ENCODE peak calls at places on chromosomes 5 and 9, in six cellular contexts. U is effector memory CD4-positive, alpha-beta T cell; O is left ventricle myocardium inferior; I is adrenal gland; Z is heart right ventricle; K is endothelial cell of umbilical vein. M is an unnamed sample.

GRCh38 chr5:73412597-73412988 is 36.0 kb downstream of the FOXD1 start:
- DNase-seq in U (no peak), O (no peak), I (no peak), Z (no peak), K (no peak), M (no peak)

GRCh38 chr5:78803386-78803785 is 154.8 kb upstream of the LHFPL2 start:
- DNase-seq in U (no peak), O (peak; percentile 80), I (peak; percentile 22), Z (peak; percentile 75), K (no peak), M (no peak)

GRCh38 chr9:78707481-78707977 is 410.6 kb downstream of the PSAT1 start:
- DNase-seq in U (no peak), O (no peak), I (no peak), Z (no peak), K (no peak), M (no peak)

GRCh38 chr9:2758162-2758950 is 41.0 kb downstream of the KCNV2 start:
- DNase-seq in U (no peak), O (no peak), I (no peak), Z (no peak), K (no peak), M (no peak)

GRCh38 chr9:15104826-15105420 is 194.7 kb upstream of the FREM1 start:
- DNase-seq in U (no peak), O (no peak), I (peak; percentile 22), Z (no peak), K (peak; percentile 51), M (peak; percentile 49)

GRCh38 chr5:169268019-169268418 is 32.9 kb downstream of the SLIT3 start:
- DNase-seq in U (no peak), O (no peak), I (no peak), Z (no peak), K (no peak), M (no peak)

GRCh38 chr5:95414441-95414840 is 23.3 kb downstream of the FAM81B start:
- DNase-seq in U (no peak), O (no peak), I (no peak), Z (no peak), K (no peak), M (no peak)

GRCh38 chr5:80187274-80187673 is 68.6 kb downstream of the SERINC5 start:
- DNase-seq in U (no peak), O (no peak), I (no peak), Z (no peak), K (peak; percentile 19), M (no peak)

GRCh38 chr9:114016629-114017423 is 61.3 kb downstream of the AMBP start:
- DNase-seq in U (no peak), O (no peak), I (no peak), Z (no peak), K (no peak), M (no peak)

GRCh38 chr9:13443380-13444271 is 164.1 kb upstream of the MPDZ start:
- DNase-seq in U (no peak), O (peak; percentile 15), I (no peak), Z (no peak), K (no peak), M (no peak)

GRCh38 chr9:123679330-123679987 is 250.5 kb downstream of the DENND1A start:
- DNase-seq in U (no peak), O (no peak), I (no peak), Z (no peak), K (no peak), M (peak; percentile 71)

GRCh38 chr5:123755587-123756324 is 243.8 kb downstream of the CSNK1G3 start:
- DNase-seq in U (no peak), O (no peak), I (no peak), Z (no peak), K (no peak), M (no peak)

GRCh38 chr9:131755541-131756198 is 15.8 kb upstream of the RAPGEF1 start:
- DNase-seq in U (peak; percentile 55), O (peak; percentile 78), I (peak; percentile 90), Z (peak; percentile 79), K (peak; percentile 83), M (peak; percentile 88)

GRCh38 chr5:100889165-100889564 is 13.9 kb downstream of the ST8SIA4 start:
- DNase-seq in U (no peak), O (no peak), I (no peak), Z (no peak), K (no peak), M (peak; percentile 86)

GRCh38 chr9:108919517-108919916 is 14.4 kb downstream of the ELP1 start:
- DNase-seq in U (no peak), O (no peak), I (no peak), Z (no peak), K (no peak), M (no peak)

GRCh38 chr9:105223544-105224140 is 20.8 kb upstream of the SLC44A1 start:
- DNase-seq in U (no peak), O (no peak), I (no peak), Z (no peak), K (no peak), M (no peak)

GRCh38 chr5:129018836-129019235 is 53.5 kb downstream of the SLC27A6 start:
- DNase-seq in U (no peak), O (no peak), I (no peak), Z (no peak), K (no peak), M (no peak)

GRCh38 chr9:34675048-34675714 is 12.7 kb upstream of the CCL27 start:
- DNase-seq in U (peak; percentile 13), O (peak; percentile 41), I (peak; percentile 48), Z (peak; percentile 57), K (peak; percentile 72), M (peak; percentile 32)

GRCh38 chr9:27491164-27491563 is 32.9 kb upstream of the IFNK start:
- DNase-seq in U (no peak), O (no peak), I (no peak), Z (no peak), K (no peak), M (no peak)

GRCh38 chr5:72377920-72378635 is 57.9 kb downstream of the PTCD2 start:
- DNase-seq in U (no peak), O (peak; percentile 42), I (peak; percentile 83), Z (no peak), K (no peak), M (no peak)

GRCh38 chr9:70298245-70298771 is 39.5 kb downstream of the SMC5 start:
- DNase-seq in U (no peak), O (no peak), I (no peak), Z (no peak), K (no peak), M (no peak)
- H3K36me3 ChIP-seq in U (peaks cover 39% of the 10 kb centered on the region), O (peaks cover 54% of the 10 kb centered on the region), I (peaks cover 17% of the 10 kb centered on the region), Z (peaks cover 32% of the 10 kb centered on the region), K (peaks cover 10% of the 10 kb centered on the region), M (peaks cover 45% of the 10 kb centered on the region)

DNA sequence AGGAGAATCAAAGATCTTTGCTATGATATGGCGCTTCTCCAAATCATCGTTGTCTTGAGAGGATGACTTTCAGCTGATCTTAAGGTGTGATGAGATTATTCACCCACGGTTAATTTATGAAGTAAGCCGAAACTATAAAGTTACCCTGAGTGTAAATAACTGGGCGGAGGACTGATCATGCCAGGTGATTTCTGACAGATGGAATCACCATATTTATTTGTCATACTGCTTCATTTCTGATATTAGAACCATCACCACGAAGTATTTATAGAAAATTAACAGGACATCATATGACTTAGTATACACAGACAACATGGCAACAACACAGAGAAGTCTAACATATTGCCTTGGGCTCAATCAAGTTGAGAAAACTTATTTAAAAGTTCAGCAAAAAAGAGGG is 601.9 kb downstream of the RAB3C start:
- DNase-seq in U (no peak), O (no peak), I (no peak), Z (no peak), K (no peak), M (no peak)
- H3K9me3 ChIP-seq in U (no peaks in the 10 kb centered on the region), O (no peaks in the 10 kb centered on the region), I (no peaks in the 10 kb centered on the region), Z (no peaks in the 10 kb centered on the region), K (no peaks in the 10 kb centered on the region), M (no peaks in the 10 kb centered on the region)

GRCh38 chr9:136815422-136815782 is 7.7 kb downstream of the RABL6 start:
- DNase-seq in U (no peak), O (no peak), I (no peak), Z (no peak), K (no peak), M (no peak)
- H3K36me3 ChIP-seq in U (no peaks in the 10 kb centered on the region), O (peaks cover 26% of the 10 kb centered on the region), I (peaks cover 4% of the 10 kb centered on the region), Z (peaks cover 3% of the 10 kb centered on the region), K (peaks cover 6% of the 10 kb centered on the region), M (no peaks in the 10 kb centered on the region)

DNA sequence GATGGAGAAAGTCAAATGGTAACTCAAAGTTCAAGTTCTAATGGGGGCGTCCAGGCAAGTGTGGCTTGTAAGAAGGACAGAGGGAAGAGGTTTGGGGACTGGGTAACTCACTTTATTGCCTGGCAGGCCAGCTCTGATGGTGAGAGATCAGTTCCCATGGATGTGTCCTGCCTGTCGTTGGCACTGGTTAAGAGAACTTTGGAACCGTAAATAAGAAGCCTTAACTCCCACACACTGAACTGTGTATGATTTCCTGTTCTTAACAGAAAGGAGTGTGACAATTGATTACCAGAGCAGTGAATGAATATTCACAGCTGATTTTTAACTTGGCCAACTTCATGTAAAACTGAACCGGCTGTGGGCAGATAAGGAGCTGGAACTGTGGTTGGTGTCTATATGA is 63.2 kb downstream of the MEGF10 start:
- DNase-seq in U (no peak), O (no peak), I (no peak), Z (no peak), K (no peak), M (no peak)
- H3K9me3 ChIP-seq in U (no peaks in the 10 kb centered on the region), O (no peaks in the 10 kb centered on the region), I (no peaks in the 10 kb centered on the region), Z (no peaks in the 10 kb centered on the region), K (no peaks in the 10 kb centered on the region), M (no peaks in the 10 kb centered on the region)

GRCh38 chr5:57780959-57781325 is 298.3 kb upstream of the ACTBL2 start:
- DNase-seq in U (no peak), O (no peak), I (no peak), Z (no peak), K (no peak), M (no peak)
- H3K36me3 ChIP-seq in U (no peaks in the 10 kb centered on the region), O (no peaks in the 10 kb centered on the region), I (no peaks in the 10 kb centered on the region), Z (no peaks in the 10 kb centered on the region), K (no peaks in the 10 kb centered on the region), M (no peaks in the 10 kb centered on the region)

GRCh38 chr5:180259260-180259611 is 32.6 kb downstream of the MAPK9 start:
- DNase-seq in U (no peak), O (no peak), I (no peak), Z (no peak), K (no peak), M (no peak)
- H3K9me3 ChIP-seq in U (peaks cover 53% of the 10 kb centered on the region), O (peaks cover 100% of the 10 kb centered on the region), I (peaks cover 34% of the 10 kb centered on the region), Z (peaks cover 98% of the 10 kb centered on the region), K (peaks cover 8% of the 10 kb centered on the region), M (peaks cover 98% of the 10 kb centered on the region)

M was measured in CD4-positive, CD25-positive, alpha-beta regulatory T cell.